ENCODE peak calls at places on chromosomes 12 and 14, in four cellular contexts. V, P, A and R are unnamed samples.

GRCh38 chr12:46266382-46266791 is 2.5 kb downstream of the SLC38A1 start:
- DNase-seq in V (no peak), P (no peak), A (no peak), R (no peak)

GRCh38 chr14:21268612-21269251 is 510 bp downstream of the HNRNPC start:
- DNase-seq in V (no peak), P (peak), A (no peak), R (no peak)

GRCh38 chr12:68405292-68405900 is 73.2 kb upstream of the MDM1 start:
- DNase-seq in V (peak), P (no peak), A (no peak), R (no peak)

GRCh38 chr14:69880851-69881250 is 1.6 kb downstream of the SMOC1 start:
- DNase-seq in V (no peak), P (no peak), A (no peak), R (no peak)

GRCh38 chr14:71586131-71586893 is 345.9 kb upstream of the RGS6 start:
- DNase-seq in V (peak), P (peak), A (no peak), R (no peak)

GRCh38 chr12:91001306-91001705 is 3.5 kb downstream of the EPYC start:
- DNase-seq in V (no peak), P (no peak), A (no peak), R (no peak)

GRCh38 chr12:126772171-126772864 is 1494.7 kb upstream of the TMEM132C start:
- DNase-seq in V (no peak), P (no peak), A (no peak), R (no peak)

GRCh38 chr14:96217381-96217913 is 12.8 kb downstream of the BDKRB2 start:
- DNase-seq in V (no peak), P (peak), A (no peak), R (no peak)

GRCh38 chr14:50615566-50615965 is 52.5 kb downstream of the SAV1 start:
- DNase-seq in V (no peak), P (no peak), A (no peak), R (no peak)

GRCh38 chr14:51201890-51202289 is 38.2 kb upstream of the TMX1 start:
- DNase-seq in V (no peak), P (no peak), A (no peak), R (no peak)

GRCh38 chr14:34465069-34465859 is 3.2 kb upstream of the SPTSSA start:
- DNase-seq in V (no peak), P (no peak), A (no peak), R (no peak)

GRCh38 chr14:64675246-64675645 is 29.0 kb upstream of the PLEKHG3 start:
- DNase-seq in V (no peak), P (peak), A (no peak), R (no peak)

GRCh38 chr14:22542360-22542759 is 46.7 kb downstream of the DAD1 start:
- DNase-seq in V (no peak), P (no peak), A (peak), R (no peak)

GRCh38 chr14:22540286-22540685 is 48.7 kb downstream of the DAD1 start:
- DNase-seq in V (no peak), P (no peak), A (no peak), R (no peak)

GRCh38 chr14:22541721-22542120 is 47.3 kb downstream of the DAD1 start:
- DNase-seq in V (no peak), P (no peak), A (no peak), R (no peak)

GRCh38 chr14:22539831-22540230 is 49.2 kb downstream of the DAD1 start:
- DNase-seq in V (no peak), P (no peak), A (no peak), R (no peak)

GRCh38 chr14:22540811-22541360 is 48.1 kb downstream of the DAD1 start:
- DNase-seq in V (no peak), P (no peak), A (no peak), R (no peak)
- H3K4me3 ChIP-seq in V (no peak), P (no peak), A (no peak), R (no peak)

GRCh38 chr14:74019743-74020142 is 594 bp downstream of the BBOF1 start:
- DNase-seq in V (no peak), P (peak), A (no peak), R (no peak)

GRCh38 chr14:74015965-74016364 is 3.1 kb downstream of the ENTPD5 start:
- DNase-seq in V (no peak), P (no peak), A (no peak), R (no peak)

GRCh38 chr14:74018704-74019407 is at the start of the genes BBOF1 and ENTPD5:
- DNase-seq in V (peak), P (peak), A (no peak), R (peak)

GRCh38 chr14:74018029-74018703 is 922 bp downstream of the ENTPD5 start:
- DNase-seq in V (no peak), P (no peak), A (peak), R (no peak)

DNA sequence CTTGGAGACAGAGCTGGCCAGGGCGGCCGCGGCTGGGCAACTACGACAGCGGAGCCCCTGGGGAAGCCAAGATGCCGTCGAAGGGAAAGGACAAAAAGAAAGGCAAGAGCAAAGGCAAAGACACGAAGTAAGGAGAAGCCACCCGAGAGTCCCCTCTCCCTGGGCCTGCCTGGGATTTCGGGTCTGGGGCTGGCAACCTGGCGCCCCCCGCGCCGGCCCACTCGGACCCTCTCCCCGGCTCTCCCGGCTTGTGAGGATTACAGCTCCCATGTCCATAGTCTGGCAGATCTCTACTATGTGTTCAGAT is 212 bp downstream of the BBOF1 start:
- DNase-seq in V (no peak), P (no peak), A (no peak), R (no peak)
- H3K27ac ChIP-seq in V (peak), P (peak), A (no peak), R (peak)

DNA sequence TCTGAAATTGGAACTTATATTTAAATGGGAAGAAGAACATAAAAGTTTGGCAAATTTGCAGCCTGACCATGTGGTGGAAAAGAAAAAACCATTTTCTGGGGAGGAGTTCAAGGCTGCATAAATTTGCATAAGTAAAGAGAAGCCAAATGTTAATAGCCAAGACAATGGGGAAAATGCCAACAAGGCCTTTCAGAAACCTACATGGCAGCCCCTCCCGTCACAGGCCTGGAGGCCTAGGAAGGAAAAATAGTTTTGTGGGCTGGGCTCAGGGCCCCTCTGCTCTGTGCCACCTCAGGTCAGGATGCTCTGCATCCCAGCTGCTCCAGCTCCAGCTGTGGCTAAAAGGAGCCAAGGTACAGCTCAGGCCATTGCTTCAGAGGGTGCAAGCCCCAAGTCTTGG is 67.6 kb upstream of the CCDC60 start:
- DNase-seq in V (no peak), P (no peak), A (no peak), R (no peak)
- H3K4me3 ChIP-seq in V (no peak), P (no peak), A (no peak), R (no peak)

GRCh38 chr14:25463475-25463874 is 413.5 kb upstream of the STXBP6 start:
- DNase-seq in V (no peak), P (no peak), A (no peak), R (no peak)
- H3K27ac ChIP-seq in V (no peak), P (no peak), A (no peak), R (no peak)